ENCODE peak calls at places on chromosomes 2 and 18, in five cellular contexts. V is hypothalamus; S is activated CD8-positive, alpha-beta memory T cell treated with anti-CD3 and anti-CD28 coated beads for 4 hours; B is iPS-NIHi11; A is left ventricle myocardium inferior. N is an unnamed sample.
A peak's percentile ranks its signal among the peaks of the same experiment; 100 is the strongest.

GRCh38 chr2:74142340-74142739 is 5.4 kb downstream of the BOLA3 start:
- DNase-seq in A (no peak), S (no peak), B (no peak), V (no peak), N (no peak)

GRCh38 chr18:24398515-24398914 is 891 bp upstream of the OSBPL1A start:
- DNase-seq in S (no peak), A (no peak), B (no peak), V (no peak), N (peak; percentile 10)

GRCh38 chr2:231709636-231709980 is 1.3 kb downstream of the PTMA start:
- DNase-seq in V (no peak), A (peak; percentile 51), S (no peak), B (no peak), N (peak; percentile 49)

GRCh38 chr18:34933880-34934689 is 107.1 kb upstream of the MAPRE2 start:
- DNase-seq in V (no peak), A (no peak), S (no peak), B (no peak), N (no peak)

GRCh38 chr2:164141271-164141670 is 405.5 kb upstream of the FIGN start:
- DNase-seq in A (no peak), S (no peak), B (no peak), V (no peak), N (no peak)

GRCh38 chr2:240341064-240341463 is 94.4 kb upstream of the GPC1 start:
- DNase-seq in A (no peak), S (no peak), B (no peak), V (no peak), N (no peak)

GRCh38 chr2:199646439-199646838 is 188.7 kb upstream of the SATB2 start:
- DNase-seq in S (no peak), V (no peak), B (no peak), A (no peak), N (no peak)

GRCh38 chr2:101038455-101039255 is 36.6 kb downstream of the RPL31 start:
- DNase-seq in V (no peak), B (no peak), A (no peak), S (no peak), N (no peak)

GRCh38 chr18:12552884-12553242 is 105.0 kb downstream of the SPIRE1 start:
- DNase-seq in S (no peak), B (no peak), A (no peak), V (no peak), N (no peak)

GRCh38 chr2:126809357-126809756 is 89.3 kb upstream of the TEX51 start:
- DNase-seq in A (no peak), S (no peak), V (no peak), B (no peak), N (peak; percentile 18)

GRCh38 chr18:46449499-46449898 is 207.5 kb downstream of the LOXHD1 start:
- DNase-seq in V (no peak), S (no peak), A (no peak), B (no peak), N (no peak)

GRCh38 chr2:13652531-13653313 is 936.0 kb downstream of the TRIB2 start:
- DNase-seq in S (no peak), A (no peak), V (no peak), B (peak; percentile 6), N (no peak)

GRCh38 chr2:118122768-118123335 is 34.6 kb downstream of the INSIG2 start:
- DNase-seq in A (no peak), V (no peak), S (no peak), B (no peak), N (no peak)

GRCh38 chr2:105644174-105644980 is 100.3 kb upstream of the NCK2 start:
- DNase-seq in S (no peak), A (no peak), V (no peak), B (no peak), N (no peak)

GRCh38 chr2:219124379-219125110 is 36.1 kb downstream of the NHEJ1 start:
- DNase-seq in S (no peak), V (no peak), B (no peak), A (no peak), N (no peak)

GRCh38 chr18:48893061-48893558 is 57.7 kb downstream of the SMAD7 start:
- DNase-seq in B (no peak), A (no peak), V (no peak), S (no peak), N (no peak)

GRCh38 chr2:9247786-9248185 is 41.2 kb downstream of the ASAP2 start:
- DNase-seq in V (no peak), B (no peak), S (no peak), A (no peak), N (no peak)

GRCh38 chr2:177625744-177626655 is 233.4 kb downstream of the AGPS start:
- DNase-seq in B (no peak), A (no peak), V (no peak), S (no peak), N (no peak)

N was measured in nephron progenitor cell.